ENCODE peak calls at places on chromosomes 6 and 20, in four cellular contexts. W is astrocyte, N is foreskin fibroblast, V is fibroblast of the aortic adventitia. U is an unnamed sample.

GRCh38 chr20:25039697-25040437 is 18.1 kb downstream of the ACSS1 start:
- DNase-seq in V (peak), N (peak), W (peak), U (no peak)

GRCh38 chr6:169702640-169703246 is 817 bp downstream of the C6orf120 start:
- DNase-seq in N (no peak), V (no peak), W (no peak), U (peak)

GRCh38 chr6:168160506-168161370 is 81.7 kb upstream of the FRMD1 start:
- DNase-seq in V (no peak), N (no peak), W (no peak), U (no peak)

GRCh38 chr6:55853008-55854001 is 22.1 kb downstream of the BMP5 start:
- DNase-seq in V (no peak), N (no peak), W (no peak), U (no peak)

GRCh38 chr6:34723203-34723602 is 26.6 kb upstream of the ILRUN start:
- DNase-seq in N (no peak), W (no peak), V (peak), U (no peak)

GRCh38 chr6:44503471-44503870 is 116.0 kb downstream of the CDC5L start:
- DNase-seq in N (no peak), W (no peak), V (no peak), U (no peak)

GRCh38 chr20:56166781-56167465 is 81.6 kb upstream of the MC3R start:
- DNase-seq in V (no peak), W (no peak), N (no peak), U (no peak)

GRCh38 chr20:48332555-48332954 is 495.2 kb downstream of the PREX1 start:
- DNase-seq in W (peak), V (no peak), N (no peak), U (no peak)

GRCh38 chr20:62142252-62143117 is 709 bp downstream of the PSMA7 start:
- DNase-seq in W (no peak), V (no peak), N (no peak), U (peak)

GRCh38 chr6:124334359-124334758 is 530.7 kb downstream of the NKAIN2 start:
- DNase-seq in W (no peak), V (no peak), N (no peak), U (no peak)

GRCh38 chr20:64163776-64164122 is 503 bp upstream of the MYT1 start:
- DNase-seq in V (no peak), N (no peak), W (no peak), U (no peak)

GRCh38 chr6:125107896-125108295 is 45.7 kb upstream of the TPD52L1 start:
- DNase-seq in W (no peak), V (no peak), N (no peak), U (no peak)

GRCh38 chr6:75504902-75505233 is 11.3 kb upstream of the FILIP1 start:
- DNase-seq in N (peak), V (peak), W (no peak), U (no peak)
- TF ChIP-seq CTCF in N (peak), V (peak), W (no peak), U (no peak)

GRCh38 chr20:11112837-11113236 is 439.0 kb upstream of the JAG1 start:
- DNase-seq in N (no peak), W (no peak), V (no peak), U (no peak)

GRCh38 chr20:11118802-11119380 is 445.1 kb upstream of the JAG1 start:
- DNase-seq in W (peak), N (no peak), V (peak), U (no peak)

GRCh38 chr20:11111191-11111590 is 437.4 kb upstream of the JAG1 start:
- DNase-seq in W (peak), N (no peak), V (no peak), U (no peak)

GRCh38 chr20:11117808-11118528 is 444.2 kb upstream of the JAG1 start:
- DNase-seq in N (peak), W (peak), V (peak), U (no peak)

DNA sequence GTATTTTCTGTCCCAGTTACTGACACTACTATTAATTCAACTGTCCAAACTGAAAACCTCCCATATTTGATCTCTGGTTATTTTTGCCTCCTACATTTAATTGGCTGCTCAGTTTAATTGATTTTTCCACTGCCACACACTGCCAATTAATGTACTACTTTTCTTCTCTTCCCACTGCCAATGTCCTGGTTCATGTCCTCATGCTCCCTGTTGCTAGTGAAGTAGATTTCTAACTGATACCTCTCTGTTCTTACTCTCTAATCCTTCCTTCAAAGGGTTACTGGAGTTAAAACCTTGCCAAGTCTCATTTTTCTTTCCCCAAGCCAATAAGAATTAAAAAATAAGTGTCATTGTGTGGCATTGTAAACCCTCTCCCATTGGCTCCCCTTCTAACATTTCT is 440.6 kb upstream of the JAG1 start:
- DNase-seq in N (no peak), W (no peak), V (no peak), U (no peak)
- TF ChIP-seq CTCF in N (no peak), W (no peak), V (no peak), U (no peak)

DNA sequence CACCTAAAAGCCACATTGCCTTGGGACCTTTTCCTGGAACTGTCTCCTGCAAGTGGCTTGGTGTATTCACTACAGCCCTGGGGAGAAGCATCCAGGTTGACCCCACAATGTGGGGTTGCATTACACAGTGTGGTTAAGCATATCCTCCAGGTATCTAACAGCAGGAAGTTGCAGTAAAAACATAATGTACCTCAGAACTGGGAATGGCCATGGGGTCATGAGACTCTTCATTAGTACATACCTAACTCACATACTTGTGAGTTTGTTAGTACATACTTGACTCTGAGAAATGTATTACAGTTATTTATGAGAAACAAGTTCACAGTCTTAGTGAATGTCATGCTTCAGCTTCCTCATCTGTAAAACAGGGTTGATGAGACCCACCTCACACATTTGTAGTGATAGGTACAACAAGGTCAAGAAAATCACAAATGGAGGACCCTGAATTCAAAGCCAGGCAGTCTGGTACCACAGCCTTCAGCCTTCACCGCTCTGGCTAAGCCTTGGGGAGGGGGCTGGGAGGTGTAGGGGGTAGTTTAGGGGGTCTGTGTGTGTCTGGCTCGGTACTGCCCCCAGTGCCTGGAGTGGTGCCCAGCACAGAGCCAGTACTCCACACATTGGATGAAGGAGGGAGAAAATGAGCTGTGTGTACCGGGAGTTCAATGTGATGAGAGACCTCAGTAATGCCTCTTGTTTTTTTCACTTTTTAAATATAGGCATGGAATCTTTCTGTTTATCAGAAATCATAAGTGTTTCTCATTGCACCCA is 53.0 kb downstream of the KAT14 start:
- DNase-seq in W (no peak), N (no peak), V (no peak), U (no peak)
- TF ChIP-seq CTCF in W (no peak), N (no peak), V (no peak), U (no peak)

DNA sequence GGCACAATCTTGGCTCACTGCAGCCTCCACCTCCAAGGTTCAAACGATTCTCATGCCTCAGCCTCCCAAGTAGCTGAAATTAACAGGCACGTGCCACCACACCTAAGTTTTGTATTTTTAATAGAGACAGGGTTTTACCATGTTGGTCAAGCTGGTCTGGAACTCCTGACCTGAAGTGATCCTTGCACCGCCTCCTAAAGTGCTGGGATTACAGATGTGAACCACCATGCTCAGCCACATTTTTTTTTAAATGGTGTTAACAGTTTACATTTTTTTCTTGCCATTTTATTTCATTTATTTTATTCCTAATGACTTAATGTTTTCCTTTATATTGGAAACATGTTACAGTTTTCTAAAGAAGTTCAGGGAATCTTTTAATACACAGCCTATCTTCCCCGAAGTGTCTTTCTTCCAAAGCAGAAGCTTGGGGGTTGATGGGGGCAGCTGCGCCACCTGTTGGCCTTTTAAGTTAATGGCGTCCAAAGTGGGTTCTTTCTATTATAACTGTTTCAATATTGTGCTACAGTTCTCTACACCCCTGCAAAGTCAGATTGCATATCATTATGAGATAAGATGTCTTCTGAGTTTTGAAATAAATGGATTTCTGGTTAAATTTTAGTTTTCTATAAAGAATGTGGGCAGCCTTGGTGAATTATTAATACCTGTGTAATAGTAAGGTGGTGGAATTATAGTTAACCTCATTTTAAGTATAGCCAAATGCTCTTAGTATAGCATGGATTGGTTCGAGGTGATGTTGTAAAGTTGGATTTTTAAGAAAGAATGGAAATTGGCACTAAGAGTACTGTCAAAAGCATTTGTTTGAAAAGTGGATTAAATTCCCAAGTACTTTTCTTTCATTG is 42.0 kb upstream of the PLCG1 start:
- DNase-seq in V (peak), N (peak), W (peak), U (peak)
- TF ChIP-seq CTCF in V (peak), N (peak), W (peak), U (peak)